ENCODE peak calls at places on chromosomes 16 and 17, in eight cellular contexts. S is suprapubic skin, Z is endothelial cell of umbilical vein, B is stomach, J is transverse colon, I is heart left ventricle, H is prostate gland, C is uterus. Q is an unnamed sample.

GRCh38 chr17:81712468-81713003 is 452 bp downstream of the SLC25A10 start:
- DNase-seq in Z (no peak), H (peak; percentile 27), I (no peak), C (no peak), J (peak; percentile 46), S (no peak), B (peak; percentile 37), Q (no peak)

GRCh38 chr16:81473066-81473488 is 28.5 kb downstream of the CMIP start:
- DNase-seq in S (no peak), J (no peak), B (no peak), I (no peak), H (no peak), Z (peak; percentile 70), C (no peak), Q (no peak)

GRCh38 chr17:32807577-32807976 is 69.3 kb downstream of the MYO1D start:
- DNase-seq in C (no peak), H (no peak), B (no peak), I (no peak), S (no peak), J (no peak), Z (peak; percentile 64), Q (no peak)

GRCh38 chr17:8226536-8227237 is 16.3 kb upstream of the AURKB start:
- DNase-seq in I (peak; percentile 74), B (peak; percentile 32), S (peak; percentile 81), Z (peak; percentile 95), C (peak; percentile 82), H (peak; percentile 36), J (peak; percentile 81), Q (peak; percentile 76)

GRCh38 chr16:77760800-77761199 is 27.6 kb upstream of the VAT1L start:
- DNase-seq in C (no peak), H (no peak), J (no peak), Z (no peak), B (no peak), I (no peak), S (no peak), Q (no peak)

GRCh38 chr17:72004476-72005331 is 116.1 kb upstream of the SOX9 start:
- DNase-seq in H (no peak), Z (no peak), B (no peak), I (no peak), S (no peak), J (no peak), C (no peak), Q (no peak)

GRCh38 chr16:66874079-66874775 is 6.1 kb upstream of the PDP2 start:
- DNase-seq in J (no peak), C (no peak), S (no peak), Z (no peak), B (no peak), I (no peak), H (no peak), Q (no peak)

GRCh38 chr17:29590979-29591736 is 1.7 kb upstream of the GIT1 start:
- DNase-seq in J (peak; percentile 42), C (peak; percentile 77), H (no peak), B (no peak), I (peak; percentile 53), S (no peak), Z (no peak), Q (no peak)

GRCh38 chr17:251531-251930 is 70.1 kb upstream of the DOC2B start:
- DNase-seq in J (peak; percentile 3), H (no peak), C (peak; percentile 8), S (peak; percentile 58), B (no peak), I (peak; percentile 16), Z (no peak), Q (no peak)

GRCh38 chr17:81223758-81224122 is 975 bp upstream of the CEP131 start:
- DNase-seq in I (no peak), B (no peak), S (no peak), Z (no peak), H (no peak), J (peak; percentile 31), C (no peak), Q (no peak)

GRCh38 chr17:75059369-75060345 is 12.6 kb downstream of the KCTD2 start:
- DNase-seq in J (no peak), S (no peak), H (peak; percentile 48), B (no peak), C (peak; percentile 47), I (peak; percentile 53), Z (peak; percentile 77), Q (peak; percentile 48)

GRCh38 chr17:6233856-6234255 is 163.7 kb downstream of the WSCD1 start:
- DNase-seq in C (no peak), B (no peak), Z (no peak), J (no peak), S (no peak), H (no peak), I (no peak), Q (no peak)

GRCh38 chr17:39663340-39663687 is 1.8 kb upstream of the TCAP start:
- DNase-seq in S (no peak), B (no peak), H (no peak), C (no peak), J (no peak), Z (no peak), I (no peak), Q (no peak)

GRCh38 chr16:47507701-47508100 is 46.6 kb downstream of the PHKB start:
- DNase-seq in C (no peak), Z (peak; percentile 8), B (no peak), S (no peak), J (no peak), H (no peak), I (no peak), Q (no peak)

GRCh38 chr16:31090540-31090939 is 1.8 kb upstream of the PRSS53 start:
- DNase-seq in S (no peak), C (no peak), B (no peak), J (no peak), H (no peak), I (no peak), Z (no peak), Q (no peak)

GRCh38 chr17:66677201-66677981 is 157.5 kb upstream of the CACNG5 start:
- DNase-seq in S (no peak), J (no peak), Z (no peak), C (no peak), I (no peak), B (no peak), H (no peak), Q (no peak)

GRCh38 chr17:44637066-44637465 is 19.2 kb upstream of the MEIOC start:
- DNase-seq in C (no peak), I (no peak), H (no peak), S (no peak), B (no peak), J (no peak), Z (no peak), Q (no peak)

GRCh38 chr16:84749072-84749471 is 49.3 kb downstream of the USP10 start:
- DNase-seq in H (no peak), J (no peak), I (no peak), C (no peak), B (no peak), Z (no peak), S (no peak), Q (no peak)

GRCh38 chr17:48236681-48237134 is 129.1 kb downstream of the SNX11 start:
- DNase-seq in Z (peak; percentile 91), C (no peak), S (no peak), J (no peak), B (no peak), I (no peak), H (no peak), Q (no peak)

GRCh38 chr16:720990-721764 is at the start of gene ANTKMT:
- DNase-seq in B (peak; percentile 89), Z (peak; percentile 64), H (peak; percentile 65), S (no peak), I (peak; percentile 83), J (peak; percentile 91), C (peak; percentile 57), Q (peak; percentile 36)

GRCh38 chr16:719815-720506 is 985 bp upstream of the ANTKMT start:
- DNase-seq in S (no peak), H (no peak), C (no peak), J (peak; percentile 34), Z (no peak), I (no peak), B (no peak), Q (no peak)

GRCh38 chr16:721765-722481 is 977 bp downstream of the ANTKMT start:
- DNase-seq in J (no peak), Z (no peak), C (no peak), I (no peak), S (no peak), H (no peak), B (no peak), Q (no peak)

GRCh38 chr16:718922-719321 is 2.0 kb upstream of the ANTKMT start:
- DNase-seq in C (no peak), Z (no peak), I (no peak), J (peak; percentile 77), S (no peak), H (no peak), B (no peak), Q (no peak)

GRCh38 chr16:720507-720989 is 398 bp upstream of the ANTKMT start:
- DNase-seq in H (no peak), Z (peak; percentile 45), I (peak; percentile 69), B (no peak), J (peak; percentile 46), S (no peak), C (peak; percentile 51), Q (no peak)
- H3K27ac ChIP-seq in H (peak overlapping the region; percentile 51), Z (peak overlapping the region; percentile 19), I (peak overlapping the region; percentile 94), B (peak overlapping the region; percentile 94), J (peak overlapping the region; percentile 94), S (peak overlapping the region; percentile 49), C (peak overlapping the region; percentile 84), Q (peak overlapping the region; percentile 86)

GRCh38 chr16:73037331-73037745 is 10.6 kb downstream of the ZFHX3 start:
- DNase-seq in Z (no peak), C (peak; percentile 38), S (no peak), B (peak; percentile 54), H (no peak), I (no peak), J (no peak), Q (no peak)
- H3K4me3 ChIP-seq in Z (no peak overlapping the region), C (no peak overlapping the region), S (no peak overlapping the region), B (no peak overlapping the region), H (no peak overlapping the region), I (no peak overlapping the region), J (no peak overlapping the region), Q (no peak overlapping the region)

GRCh38 chr17:76500074-76500744 is 1.0 kb downstream of the RHBDF2 start:
- DNase-seq in I (no peak), J (peak; percentile 29), S (no peak), Z (no peak), B (no peak), H (no peak), C (no peak), Q (no peak)
- TF ChIP-seq POLR2A in I (no peak), J (no peak), S (no peak), Z (no peak), B (no peak), H (no peak), C (no peak), Q (no peak)

GRCh38 chr17:38430316-38430715 is 2.1 kb downstream of the ARHGAP23 start:
- DNase-seq in B (no peak), C (no peak), H (no peak), I (no peak), J (no peak), Z (no peak), S (no peak), Q (no peak)
- H3K27ac ChIP-seq in B (peak overlapping the region; percentile 94), C (peak overlapping the region; percentile 96), H (no peak overlapping the region), I (peak overlapping the region; percentile 99), J (peak overlapping the region; percentile 96), Z (no peak overlapping the region), S (peak overlapping the region; percentile 84), Q (peak overlapping the region; percentile 84)